ENCODE peak calls at places on chromosomes 13 and 19, in seven cellular contexts. One of them, this sample, is unnamed.

GRCh38 chr13:97978661-97979450 is 25.4 kb downstream of the IPO5 start:
- DNase-seq in iris pigment epithelial cell: peak
- DNase-seq in brain microvascular endothelial cell: no peak
- DNase-seq in hypothalamus: no peak
- DNase-seq in T-helper 9 cell: no peak
- DNase-seq in activated naive CD4-positive, alpha-beta T cell treated with anti-CD3 and anti-CD28 coated beads, Interleukin-2, amount 50 U/mL, for 16 hours: no peak
- DNase-seq in mammary epithelial cell: no peak
- DNase-seq in this sample: no peak

GRCh38 chr13:68176486-68176885 is 946.4 kb upstream of the PCDH9 start:
- DNase-seq in iris pigment epithelial cell: peak
- DNase-seq in brain microvascular endothelial cell: peak
- DNase-seq in hypothalamus: no peak
- DNase-seq in T-helper 9 cell: no peak
- DNase-seq in activated naive CD4-positive, alpha-beta T cell treated with anti-CD3 and anti-CD28 coated beads, Interleukin-2, amount 50 U/mL, for 16 hours: no peak
- DNase-seq in mammary epithelial cell: peak
- DNase-seq in this sample: no peak

GRCh38 chr19:51546650-51547396 is 15.4 kb upstream of the SIGLEC6 start:
- DNase-seq in iris pigment epithelial cell: peak
- DNase-seq in brain microvascular endothelial cell: peak
- DNase-seq in hypothalamus: no peak
- DNase-seq in T-helper 9 cell: no peak
- DNase-seq in activated naive CD4-positive, alpha-beta T cell treated with anti-CD3 and anti-CD28 coated beads, Interleukin-2, amount 50 U/mL, for 16 hours: no peak
- DNase-seq in mammary epithelial cell: no peak
- DNase-seq in this sample: no peak

GRCh38 chr13:91368676-91369425 is 21.4 kb downstream of the MIR17HG start:
- DNase-seq in iris pigment epithelial cell: no peak
- DNase-seq in brain microvascular endothelial cell: peak
- DNase-seq in hypothalamus: no peak
- DNase-seq in T-helper 9 cell: no peak
- DNase-seq in activated naive CD4-positive, alpha-beta T cell treated with anti-CD3 and anti-CD28 coated beads, Interleukin-2, amount 50 U/mL, for 16 hours: no peak
- DNase-seq in mammary epithelial cell: no peak
- DNase-seq in this sample: no peak

GRCh38 chr13:113205428-113205931 is 3.0 kb downstream of the PCID2 start:
- DNase-seq in iris pigment epithelial cell: peak
- DNase-seq in brain microvascular endothelial cell: no peak
- DNase-seq in hypothalamus: no peak
- DNase-seq in T-helper 9 cell: no peak
- DNase-seq in activated naive CD4-positive, alpha-beta T cell treated with anti-CD3 and anti-CD28 coated beads, Interleukin-2, amount 50 U/mL, for 16 hours: no peak
- DNase-seq in mammary epithelial cell: no peak
- DNase-seq in this sample: no peak

GRCh38 chr13:27035892-27036235 is 135.7 kb downstream of the USP12 start:
- DNase-seq in iris pigment epithelial cell: peak
- DNase-seq in brain microvascular endothelial cell: peak
- DNase-seq in hypothalamus: no peak
- DNase-seq in T-helper 9 cell: no peak
- DNase-seq in activated naive CD4-positive, alpha-beta T cell treated with anti-CD3 and anti-CD28 coated beads, Interleukin-2, amount 50 U/mL, for 16 hours: no peak
- DNase-seq in mammary epithelial cell: peak
- DNase-seq in this sample: no peak

GRCh38 chr13:60379837-60380236 is 17.2 kb upstream of the TDRD3 start:
- DNase-seq in iris pigment epithelial cell: no peak
- DNase-seq in brain microvascular endothelial cell: no peak
- DNase-seq in hypothalamus: no peak
- DNase-seq in T-helper 9 cell: no peak
- DNase-seq in activated naive CD4-positive, alpha-beta T cell treated with anti-CD3 and anti-CD28 coated beads, Interleukin-2, amount 50 U/mL, for 16 hours: no peak
- DNase-seq in mammary epithelial cell: no peak
- DNase-seq in this sample: no peak

GRCh38 chr19:58346961-58347929 is 6.0 kb downstream of the A1BG start:
- DNase-seq in iris pigment epithelial cell: peak
- DNase-seq in brain microvascular endothelial cell: peak
- DNase-seq in hypothalamus: peak
- DNase-seq in T-helper 9 cell: peak
- DNase-seq in activated naive CD4-positive, alpha-beta T cell treated with anti-CD3 and anti-CD28 coated beads, Interleukin-2, amount 50 U/mL, for 16 hours: peak
- DNase-seq in mammary epithelial cell: peak
- DNase-seq in this sample: peak

GRCh38 chr19:7953060-7953459 is 9.6 kb upstream of the TIMM44 start:
- DNase-seq in iris pigment epithelial cell: peak
- DNase-seq in brain microvascular endothelial cell: no peak
- DNase-seq in hypothalamus: no peak
- DNase-seq in T-helper 9 cell: no peak
- DNase-seq in activated naive CD4-positive, alpha-beta T cell treated with anti-CD3 and anti-CD28 coated beads, Interleukin-2, amount 50 U/mL, for 16 hours: no peak
- DNase-seq in mammary epithelial cell: peak
- DNase-seq in this sample: no peak

GRCh38 chr13:110294146-110294545 is 12.8 kb downstream of the COL4A1 start:
- DNase-seq in iris pigment epithelial cell: peak
- DNase-seq in brain microvascular endothelial cell: no peak
- DNase-seq in hypothalamus: no peak
- DNase-seq in T-helper 9 cell: no peak
- DNase-seq in activated naive CD4-positive, alpha-beta T cell treated with anti-CD3 and anti-CD28 coated beads, Interleukin-2, amount 50 U/mL, for 16 hours: no peak
- DNase-seq in mammary epithelial cell: no peak
- DNase-seq in this sample: no peak

GRCh38 chr13:112703935-112704633 is 14.2 kb downstream of the ATP11A start:
- DNase-seq in iris pigment epithelial cell: no peak
- DNase-seq in brain microvascular endothelial cell: no peak
- DNase-seq in hypothalamus: no peak
- DNase-seq in T-helper 9 cell: no peak
- DNase-seq in activated naive CD4-positive, alpha-beta T cell treated with anti-CD3 and anti-CD28 coated beads, Interleukin-2, amount 50 U/mL, for 16 hours: no peak
- DNase-seq in mammary epithelial cell: no peak
- DNase-seq in this sample: no peak

GRCh38 chr13:50915562-50915961 is 6.0 kb downstream of the RNASEH2B start:
- DNase-seq in iris pigment epithelial cell: no peak
- DNase-seq in brain microvascular endothelial cell: no peak
- DNase-seq in hypothalamus: no peak
- DNase-seq in T-helper 9 cell: no peak
- DNase-seq in activated naive CD4-positive, alpha-beta T cell treated with anti-CD3 and anti-CD28 coated beads, Interleukin-2, amount 50 U/mL, for 16 hours: peak
- DNase-seq in mammary epithelial cell: no peak
- DNase-seq in this sample: no peak

GRCh38 chr19:47729799-47730520 is 15.4 kb upstream of the NOP53 start:
- DNase-seq in iris pigment epithelial cell: no peak
- DNase-seq in brain microvascular endothelial cell: no peak
- DNase-seq in hypothalamus: no peak
- DNase-seq in T-helper 9 cell: no peak
- DNase-seq in activated naive CD4-positive, alpha-beta T cell treated with anti-CD3 and anti-CD28 coated beads, Interleukin-2, amount 50 U/mL, for 16 hours: peak
- DNase-seq in mammary epithelial cell: peak
- DNase-seq in this sample: no peak

GRCh38 chr19:2381151-2381822 is 21.2 kb downstream of the TMPRSS9 start:
- DNase-seq in iris pigment epithelial cell: peak
- DNase-seq in brain microvascular endothelial cell: no peak
- DNase-seq in hypothalamus: peak
- DNase-seq in T-helper 9 cell: no peak
- DNase-seq in activated naive CD4-positive, alpha-beta T cell treated with anti-CD3 and anti-CD28 coated beads, Interleukin-2, amount 50 U/mL, for 16 hours: no peak
- DNase-seq in mammary epithelial cell: no peak
- DNase-seq in this sample: no peak

GRCh38 chr13:113442985-113443362 is 10.3 kb downstream of the ADPRHL1 start:
- DNase-seq in iris pigment epithelial cell: no peak
- DNase-seq in brain microvascular endothelial cell: no peak
- DNase-seq in hypothalamus: no peak
- DNase-seq in T-helper 9 cell: no peak
- DNase-seq in activated naive CD4-positive, alpha-beta T cell treated with anti-CD3 and anti-CD28 coated beads, Interleukin-2, amount 50 U/mL, for 16 hours: no peak
- DNase-seq in mammary epithelial cell: no peak
- DNase-seq in this sample: no peak

GRCh38 chr19:27654266-27654990 is 1558.5 kb downstream of the UQCRFS1 start:
- DNase-seq in iris pigment epithelial cell: no peak
- DNase-seq in brain microvascular endothelial cell: no peak
- DNase-seq in hypothalamus: no peak
- DNase-seq in T-helper 9 cell: no peak
- DNase-seq in activated naive CD4-positive, alpha-beta T cell treated with anti-CD3 and anti-CD28 coated beads, Interleukin-2, amount 50 U/mL, for 16 hours: no peak
- DNase-seq in mammary epithelial cell: no peak
- DNase-seq in this sample: no peak

GRCh38 chr13:43878897-43879322 is 630 bp downstream of the CCDC122 start:
- DNase-seq in iris pigment epithelial cell: peak
- DNase-seq in brain microvascular endothelial cell: peak
- DNase-seq in hypothalamus: peak
- DNase-seq in T-helper 9 cell: no peak
- DNase-seq in activated naive CD4-positive, alpha-beta T cell treated with anti-CD3 and anti-CD28 coated beads, Interleukin-2, amount 50 U/mL, for 16 hours: no peak
- DNase-seq in mammary epithelial cell: peak
- DNase-seq in this sample: no peak

GRCh38 chr13:33519561-33520479 is 234.3 kb upstream of the STARD13 start:
- DNase-seq in iris pigment epithelial cell: peak
- DNase-seq in brain microvascular endothelial cell: peak
- DNase-seq in hypothalamus: no peak
- DNase-seq in T-helper 9 cell: no peak
- DNase-seq in activated naive CD4-positive, alpha-beta T cell treated with anti-CD3 and anti-CD28 coated beads, Interleukin-2, amount 50 U/mL, for 16 hours: no peak
- DNase-seq in mammary epithelial cell: peak
- DNase-seq in this sample: no peak

GRCh38 chr19:50705422-50706019 is 14.1 kb downstream of the SHANK1 start:
- DNase-seq in iris pigment epithelial cell: peak
- DNase-seq in brain microvascular endothelial cell: peak
- DNase-seq in hypothalamus: no peak
- DNase-seq in T-helper 9 cell: no peak
- DNase-seq in activated naive CD4-positive, alpha-beta T cell treated with anti-CD3 and anti-CD28 coated beads, Interleukin-2, amount 50 U/mL, for 16 hours: peak
- DNase-seq in mammary epithelial cell: peak
- DNase-seq in this sample: no peak

GRCh38 chr13:44710576-44710975 is 134.4 kb upstream of the TSC22D1 start:
- DNase-seq in iris pigment epithelial cell: peak
- DNase-seq in brain microvascular endothelial cell: peak
- DNase-seq in hypothalamus: no peak
- DNase-seq in T-helper 9 cell: no peak
- DNase-seq in activated naive CD4-positive, alpha-beta T cell treated with anti-CD3 and anti-CD28 coated beads, Interleukin-2, amount 50 U/mL, for 16 hours: no peak
- DNase-seq in mammary epithelial cell: peak
- DNase-seq in this sample: no peak

This sample was measured in effector memory CD8-positive, alpha-beta T cell.